ENCODE peak calls at places on chromosomes 7 and 10, in four cellular contexts. S is GM12891; F is stimulated activated CD8-positive, alpha-beta memory T cell treated with anti-CD3 and anti-CD28 coated beads, Interleukin-4, amount 100 ng/mL, for 1 hour; L is breast epithelium. Z is an unnamed sample.

GRCh38 chr7:116571037-116571436 is 46.2 kb downstream of the CAV1 start:
- DNase-seq in S (no peak), L (no peak), F (no peak), Z (no peak)

GRCh38 chr7:40192036-40192435 is 57.2 kb downstream of the SUGCT start:
- DNase-seq in L (no peak), F (no peak), S (no peak), Z (no peak)

GRCh38 chr7:82419200-82419599 is 24.4 kb downstream of the CACNA2D1 start:
- DNase-seq in F (no peak), S (no peak), L (no peak), Z (no peak)

GRCh38 chr7:149240637-149241036 is 1.2 kb downstream of the ZNF212 start:
- DNase-seq in L (no peak), F (no peak), S (no peak), Z (no peak)

GRCh38 chr10:76150886-76151288 is 719.5 kb downstream of the LRMDA start:
- DNase-seq in S (no peak), L (no peak), F (no peak), Z (no peak)

GRCh38 chr7:73988197-73988596 is 39.8 kb upstream of the ELN start:
- DNase-seq in L (no peak), F (no peak), S (no peak), Z (no peak)

GRCh38 chr10:87723500-87723899 is 63.8 kb downstream of the PAPSS2 start:
- DNase-seq in L (no peak), F (no peak), S (no peak), Z (no peak)

GRCh38 chr7:45055594-45056219 is 33.1 kb downstream of the NACAD start:
- DNase-seq in L (no peak), S (no peak), F (no peak), Z (peak)

GRCh38 chr10:118241229-118242137 is 100.6 kb downstream of the FAM204A start:
- DNase-seq in S (peak), L (peak), F (peak), Z (peak)

GRCh38 chr7:80284848-80285247 is 150.2 kb downstream of the GNAI1 start:
- DNase-seq in L (no peak), S (no peak), F (no peak), Z (no peak)